ENCODE peak calls at places on chromosomes 1 and 21, in eight cellular contexts. One of them, this sample, is unnamed.

GRCh38 chr1:77825356-77825709 is 45.9 kb downstream of the MIGA1 start:
- DNase-seq in BJ: peak; percentile 27
- DNase-seq in Kasumi-1: peak; percentile 63
- DNase-seq in brain microvascular endothelial cell: peak; percentile 71
- DNase-seq in naive thymus-derived CD8-positive, alpha-beta T cell: no peak
- DNase-seq in CD4-positive, CD25-positive, alpha-beta regulatory T cell: peak; percentile 58
- DNase-seq in DND-41: no peak
- DNase-seq in SJSA1: no peak
- DNase-seq in this sample: peak; percentile 56

GRCh38 chr1:21304488-21304887 is 14.2 kb upstream of the ECE1 start:
- DNase-seq in BJ: no peak
- DNase-seq in Kasumi-1: no peak
- DNase-seq in brain microvascular endothelial cell: no peak
- DNase-seq in naive thymus-derived CD8-positive, alpha-beta T cell: no peak
- DNase-seq in CD4-positive, CD25-positive, alpha-beta regulatory T cell: no peak
- DNase-seq in DND-41: no peak
- DNase-seq in SJSA1: no peak
- DNase-seq in this sample: no peak

GRCh38 chr1:24968941-24969585 is 39.0 kb upstream of the RUNX3 start:
- DNase-seq in BJ: no peak
- DNase-seq in Kasumi-1: no peak
- DNase-seq in brain microvascular endothelial cell: no peak
- DNase-seq in naive thymus-derived CD8-positive, alpha-beta T cell: no peak
- DNase-seq in CD4-positive, CD25-positive, alpha-beta regulatory T cell: no peak
- DNase-seq in DND-41: no peak
- DNase-seq in SJSA1: no peak
- DNase-seq in this sample: no peak

GRCh38 chr1:227757781-227758180 is 22.5 kb downstream of the SNAP47 start:
- DNase-seq in BJ: no peak
- DNase-seq in Kasumi-1: no peak
- DNase-seq in brain microvascular endothelial cell: no peak
- DNase-seq in naive thymus-derived CD8-positive, alpha-beta T cell: no peak
- DNase-seq in CD4-positive, CD25-positive, alpha-beta regulatory T cell: no peak
- DNase-seq in DND-41: no peak
- DNase-seq in SJSA1: no peak
- DNase-seq in this sample: no peak

GRCh38 chr21:16891821-16892220 is 621.0 kb upstream of the CXADR start:
- DNase-seq in BJ: peak; percentile 53
- DNase-seq in Kasumi-1: no peak
- DNase-seq in brain microvascular endothelial cell: peak; percentile 83
- DNase-seq in naive thymus-derived CD8-positive, alpha-beta T cell: no peak
- DNase-seq in CD4-positive, CD25-positive, alpha-beta regulatory T cell: no peak
- DNase-seq in DND-41: no peak
- DNase-seq in SJSA1: peak; percentile 93
- DNase-seq in this sample: peak; percentile 11

GRCh38 chr1:182175340-182176068 is 114.0 kb upstream of the ZNF648 start:
- DNase-seq in BJ: no peak
- DNase-seq in Kasumi-1: peak; percentile 55
- DNase-seq in brain microvascular endothelial cell: no peak
- DNase-seq in naive thymus-derived CD8-positive, alpha-beta T cell: no peak
- DNase-seq in CD4-positive, CD25-positive, alpha-beta regulatory T cell: no peak
- DNase-seq in DND-41: no peak
- DNase-seq in SJSA1: no peak
- DNase-seq in this sample: no peak

GRCh38 chr1:155713054-155713453 is 24.2 kb downstream of the DAP3 start:
- DNase-seq in BJ: no peak
- DNase-seq in Kasumi-1: no peak
- DNase-seq in brain microvascular endothelial cell: no peak
- DNase-seq in naive thymus-derived CD8-positive, alpha-beta T cell: no peak
- DNase-seq in CD4-positive, CD25-positive, alpha-beta regulatory T cell: no peak
- DNase-seq in DND-41: no peak
- DNase-seq in SJSA1: no peak
- DNase-seq in this sample: no peak

GRCh38 chr1:6600410-6601048 is 2.1 kb downstream of the KLHL21 start:
- DNase-seq in BJ: no peak
- DNase-seq in Kasumi-1: no peak
- DNase-seq in brain microvascular endothelial cell: no peak
- DNase-seq in naive thymus-derived CD8-positive, alpha-beta T cell: no peak
- DNase-seq in CD4-positive, CD25-positive, alpha-beta regulatory T cell: no peak
- DNase-seq in DND-41: no peak
- DNase-seq in SJSA1: no peak
- DNase-seq in this sample: no peak

GRCh38 chr1:117188268-117189108 is 22.2 kb downstream of the VTCN1 start:
- DNase-seq in BJ: peak; percentile 14
- DNase-seq in Kasumi-1: no peak
- DNase-seq in brain microvascular endothelial cell: no peak
- DNase-seq in naive thymus-derived CD8-positive, alpha-beta T cell: no peak
- DNase-seq in CD4-positive, CD25-positive, alpha-beta regulatory T cell: no peak
- DNase-seq in DND-41: no peak
- DNase-seq in SJSA1: no peak
- DNase-seq in this sample: no peak

GRCh38 chr1:230822092-230822581 is 46.2 kb downstream of the C1orf198 start:
- DNase-seq in BJ: peak; percentile 59
- DNase-seq in Kasumi-1: no peak
- DNase-seq in brain microvascular endothelial cell: no peak
- DNase-seq in naive thymus-derived CD8-positive, alpha-beta T cell: no peak
- DNase-seq in CD4-positive, CD25-positive, alpha-beta regulatory T cell: no peak
- DNase-seq in DND-41: no peak
- DNase-seq in SJSA1: no peak
- DNase-seq in this sample: peak; percentile 95

GRCh38 chr1:4088676-4089075 is 188.6 kb upstream of the C1orf174 start:
- DNase-seq in BJ: no peak
- DNase-seq in Kasumi-1: no peak
- DNase-seq in brain microvascular endothelial cell: no peak
- DNase-seq in naive thymus-derived CD8-positive, alpha-beta T cell: no peak
- DNase-seq in CD4-positive, CD25-positive, alpha-beta regulatory T cell: no peak
- DNase-seq in DND-41: no peak
- DNase-seq in SJSA1: no peak
- DNase-seq in this sample: no peak

GRCh38 chr1:53508056-53508990 is 49.1 kb downstream of the DMRTB1 start:
- DNase-seq in BJ: no peak
- DNase-seq in Kasumi-1: no peak
- DNase-seq in brain microvascular endothelial cell: no peak
- DNase-seq in naive thymus-derived CD8-positive, alpha-beta T cell: no peak
- DNase-seq in CD4-positive, CD25-positive, alpha-beta regulatory T cell: no peak
- DNase-seq in DND-41: no peak
- DNase-seq in SJSA1: no peak
- DNase-seq in this sample: no peak

GRCh38 chr1:197356723-197357533 is 88.9 kb downstream of the CRB1 start:
- DNase-seq in BJ: no peak
- DNase-seq in Kasumi-1: peak; percentile 63
- DNase-seq in brain microvascular endothelial cell: peak; percentile 38
- DNase-seq in naive thymus-derived CD8-positive, alpha-beta T cell: no peak
- DNase-seq in CD4-positive, CD25-positive, alpha-beta regulatory T cell: peak; percentile 53
- DNase-seq in DND-41: peak; percentile 40
- DNase-seq in SJSA1: peak; percentile 58
- DNase-seq in this sample: peak; percentile 61

GRCh38 chr1:3930282-3930681 is 30.2 kb upstream of the C1orf174 start:
- DNase-seq in BJ: no peak
- DNase-seq in Kasumi-1: no peak
- DNase-seq in brain microvascular endothelial cell: no peak
- DNase-seq in naive thymus-derived CD8-positive, alpha-beta T cell: no peak
- DNase-seq in CD4-positive, CD25-positive, alpha-beta regulatory T cell: no peak
- DNase-seq in DND-41: no peak
- DNase-seq in SJSA1: no peak
- DNase-seq in this sample: no peak

GRCh38 chr1:8284167-8284566 is 33.7 kb upstream of the SLC45A1 start:
- DNase-seq in BJ: no peak
- DNase-seq in Kasumi-1: no peak
- DNase-seq in brain microvascular endothelial cell: peak; percentile 47
- DNase-seq in naive thymus-derived CD8-positive, alpha-beta T cell: no peak
- DNase-seq in CD4-positive, CD25-positive, alpha-beta regulatory T cell: no peak
- DNase-seq in DND-41: no peak
- DNase-seq in SJSA1: no peak
- DNase-seq in this sample: no peak

GRCh38 chr1:26349886-26350244 is 4.1 kb downstream of the CRYBG2 start:
- DNase-seq in BJ: no peak
- DNase-seq in Kasumi-1: no peak
- DNase-seq in brain microvascular endothelial cell: no peak
- DNase-seq in naive thymus-derived CD8-positive, alpha-beta T cell: no peak
- DNase-seq in CD4-positive, CD25-positive, alpha-beta regulatory T cell: no peak
- DNase-seq in DND-41: no peak
- DNase-seq in SJSA1: no peak
- DNase-seq in this sample: no peak

GRCh38 chr1:171644805-171645483 is 7.5 kb downstream of the MYOC start:
- DNase-seq in BJ: peak; percentile 55
- DNase-seq in Kasumi-1: peak; percentile 89
- DNase-seq in brain microvascular endothelial cell: peak; percentile 81
- DNase-seq in naive thymus-derived CD8-positive, alpha-beta T cell: peak; percentile 64
- DNase-seq in CD4-positive, CD25-positive, alpha-beta regulatory T cell: peak; percentile 87
- DNase-seq in DND-41: peak; percentile 79
- DNase-seq in SJSA1: peak; percentile 80
- DNase-seq in this sample: peak; percentile 67

GRCh38 chr1:225329041-225329440 is 98.8 kb downstream of the LBR start:
- DNase-seq in BJ: no peak
- DNase-seq in Kasumi-1: no peak
- DNase-seq in brain microvascular endothelial cell: no peak
- DNase-seq in naive thymus-derived CD8-positive, alpha-beta T cell: no peak
- DNase-seq in CD4-positive, CD25-positive, alpha-beta regulatory T cell: no peak
- DNase-seq in DND-41: no peak
- DNase-seq in SJSA1: no peak
- DNase-seq in this sample: no peak

GRCh38 chr1:43565600-43566360 is 35.1 kb downstream of the PTPRF start:
- DNase-seq in BJ: no peak
- DNase-seq in Kasumi-1: no peak
- DNase-seq in brain microvascular endothelial cell: peak; percentile 18
- DNase-seq in naive thymus-derived CD8-positive, alpha-beta T cell: peak; percentile 16
- DNase-seq in CD4-positive, CD25-positive, alpha-beta regulatory T cell: peak; percentile 58
- DNase-seq in DND-41: no peak
- DNase-seq in SJSA1: peak; percentile 24
- DNase-seq in this sample: peak; percentile 21

GRCh38 chr1:70090146-70090545 is 115.2 kb downstream of the LRRC40 start:
- DNase-seq in BJ: no peak
- DNase-seq in Kasumi-1: no peak
- DNase-seq in brain microvascular endothelial cell: no peak
- DNase-seq in naive thymus-derived CD8-positive, alpha-beta T cell: no peak
- DNase-seq in CD4-positive, CD25-positive, alpha-beta regulatory T cell: no peak
- DNase-seq in DND-41: no peak
- DNase-seq in SJSA1: no peak
- DNase-seq in this sample: no peak

GRCh38 chr1:94327001-94327685 is 89.8 kb upstream of the ARHGAP29 start:
- DNase-seq in BJ: no peak
- DNase-seq in Kasumi-1: no peak
- DNase-seq in brain microvascular endothelial cell: peak; percentile 74
- DNase-seq in naive thymus-derived CD8-positive, alpha-beta T cell: no peak
- DNase-seq in CD4-positive, CD25-positive, alpha-beta regulatory T cell: no peak
- DNase-seq in DND-41: no peak
- DNase-seq in SJSA1: peak; percentile 72
- DNase-seq in this sample: peak; percentile 86

GRCh38 chr1:36095760-36096405 is 7.2 kb downstream of the ADPRS start:
- DNase-seq in BJ: no peak
- DNase-seq in Kasumi-1: peak; percentile 57
- DNase-seq in brain microvascular endothelial cell: no peak
- DNase-seq in naive thymus-derived CD8-positive, alpha-beta T cell: no peak
- DNase-seq in CD4-positive, CD25-positive, alpha-beta regulatory T cell: no peak
- DNase-seq in DND-41: no peak
- DNase-seq in SJSA1: no peak
- DNase-seq in this sample: no peak

GRCh38 chr1:44418022-44418673 is 13.1 kb downstream of the RNF220 start:
- DNase-seq in BJ: no peak
- DNase-seq in Kasumi-1: peak; percentile 62
- DNase-seq in brain microvascular endothelial cell: no peak
- DNase-seq in naive thymus-derived CD8-positive, alpha-beta T cell: no peak
- DNase-seq in CD4-positive, CD25-positive, alpha-beta regulatory T cell: no peak
- DNase-seq in DND-41: no peak
- DNase-seq in SJSA1: no peak
- DNase-seq in this sample: no peak

GRCh38 chr1:203215573-203215972 is 13.9 kb downstream of the CHIT1 start:
- DNase-seq in BJ: no peak
- DNase-seq in Kasumi-1: no peak
- DNase-seq in brain microvascular endothelial cell: no peak
- DNase-seq in naive thymus-derived CD8-positive, alpha-beta T cell: no peak
- DNase-seq in CD4-positive, CD25-positive, alpha-beta regulatory T cell: no peak
- DNase-seq in DND-41: peak; percentile 60
- DNase-seq in SJSA1: no peak
- DNase-seq in this sample: no peak

GRCh38 chr1:159443063-159443750 is 3.7 kb downstream of the OR10J1 start:
- DNase-seq in BJ: no peak
- DNase-seq in Kasumi-1: no peak
- DNase-seq in brain microvascular endothelial cell: no peak
- DNase-seq in naive thymus-derived CD8-positive, alpha-beta T cell: no peak
- DNase-seq in CD4-positive, CD25-positive, alpha-beta regulatory T cell: no peak
- DNase-seq in DND-41: no peak
- DNase-seq in SJSA1: no peak
- DNase-seq in this sample: no peak

GRCh38 chr1:37047487-37047886 is 13.2 kb upstream of the GRIK3 start:
- DNase-seq in BJ: no peak
- DNase-seq in Kasumi-1: no peak
- DNase-seq in brain microvascular endothelial cell: no peak
- DNase-seq in naive thymus-derived CD8-positive, alpha-beta T cell: no peak
- DNase-seq in CD4-positive, CD25-positive, alpha-beta regulatory T cell: no peak
- DNase-seq in DND-41: no peak
- DNase-seq in SJSA1: no peak
- DNase-seq in this sample: no peak

GRCh38 chr1:231924183-231924582 is 297.6 kb downstream of the DISC1 start:
- DNase-seq in BJ: no peak
- DNase-seq in Kasumi-1: no peak
- DNase-seq in brain microvascular endothelial cell: no peak
- DNase-seq in naive thymus-derived CD8-positive, alpha-beta T cell: no peak
- DNase-seq in CD4-positive, CD25-positive, alpha-beta regulatory T cell: no peak
- DNase-seq in DND-41: no peak
- DNase-seq in SJSA1: no peak
- DNase-seq in this sample: peak; percentile 65

GRCh38 chr1:197884173-197884572 is 18.3 kb upstream of the C1orf53 start:
- DNase-seq in BJ: no peak
- DNase-seq in Kasumi-1: no peak
- DNase-seq in brain microvascular endothelial cell: no peak
- DNase-seq in naive thymus-derived CD8-positive, alpha-beta T cell: no peak
- DNase-seq in CD4-positive, CD25-positive, alpha-beta regulatory T cell: no peak
- DNase-seq in DND-41: no peak
- DNase-seq in SJSA1: no peak
- DNase-seq in this sample: no peak

GRCh38 chr1:213066363-213066762 is 15.3 kb downstream of the RPS6KC1 start:
- DNase-seq in BJ: no peak
- DNase-seq in Kasumi-1: no peak
- DNase-seq in brain microvascular endothelial cell: no peak
- DNase-seq in naive thymus-derived CD8-positive, alpha-beta T cell: no peak
- DNase-seq in CD4-positive, CD25-positive, alpha-beta regulatory T cell: no peak
- DNase-seq in DND-41: no peak
- DNase-seq in SJSA1: no peak
- DNase-seq in this sample: no peak

GRCh38 chr1:198179556-198179981 is 22.8 kb downstream of the NEK7 start:
- DNase-seq in BJ: no peak
- DNase-seq in Kasumi-1: peak; percentile 80
- DNase-seq in brain microvascular endothelial cell: no peak
- DNase-seq in naive thymus-derived CD8-positive, alpha-beta T cell: peak; percentile 27
- DNase-seq in CD4-positive, CD25-positive, alpha-beta regulatory T cell: peak; percentile 50
- DNase-seq in DND-41: peak; percentile 77
- DNase-seq in SJSA1: peak; percentile 51
- DNase-seq in this sample: no peak

GRCh38 chr1:35287807-35288640 is 19.5 kb downstream of the ZMYM4 start:
- DNase-seq in BJ: no peak
- DNase-seq in Kasumi-1: no peak
- DNase-seq in brain microvascular endothelial cell: peak; percentile 85
- DNase-seq in naive thymus-derived CD8-positive, alpha-beta T cell: no peak
- DNase-seq in CD4-positive, CD25-positive, alpha-beta regulatory T cell: no peak
- DNase-seq in DND-41: no peak
- DNase-seq in SJSA1: peak; percentile 73
- DNase-seq in this sample: no peak

GRCh38 chr21:46538262-46538661 is 66.6 kb downstream of the S100B start:
- DNase-seq in BJ: no peak
- DNase-seq in Kasumi-1: no peak
- DNase-seq in brain microvascular endothelial cell: no peak
- DNase-seq in naive thymus-derived CD8-positive, alpha-beta T cell: no peak
- DNase-seq in CD4-positive, CD25-positive, alpha-beta regulatory T cell: no peak
- DNase-seq in DND-41: no peak
- DNase-seq in SJSA1: no peak
- DNase-seq in this sample: no peak

GRCh38 chr21:44454747-44455523 is at the start of gene LRRC3:
- DNase-seq in BJ: peak; percentile 3
- DNase-seq in Kasumi-1: peak; percentile 48
- DNase-seq in brain microvascular endothelial cell: peak; percentile 69
- DNase-seq in naive thymus-derived CD8-positive, alpha-beta T cell: peak; percentile 69
- DNase-seq in CD4-positive, CD25-positive, alpha-beta regulatory T cell: peak; percentile 86
- DNase-seq in DND-41: peak; percentile 88
- DNase-seq in SJSA1: no peak
- DNase-seq in this sample: peak; percentile 93

GRCh38 chr1:230883964-230884363 is 15.6 kb upstream of the C1orf198 start:
- DNase-seq in BJ: no peak
- DNase-seq in Kasumi-1: no peak
- DNase-seq in brain microvascular endothelial cell: no peak
- DNase-seq in naive thymus-derived CD8-positive, alpha-beta T cell: no peak
- DNase-seq in CD4-positive, CD25-positive, alpha-beta regulatory T cell: no peak
- DNase-seq in DND-41: no peak
- DNase-seq in SJSA1: no peak
- DNase-seq in this sample: no peak